ENCODE peak calls at places on chromosomes 6 and 20, in seven cellular contexts. E, C, O, U, N, M and L are unnamed samples.
A peak's percentile ranks its signal among the peaks of the same experiment; 100 is the strongest.

GRCh38 chr6:87102296-87102695 is 7.4 kb upstream of the CGA start:
- DNase-seq in U (no peak), E (no peak), O (no peak), C (no peak), M (no peak), N (no peak), L (no peak)

GRCh38 chr20:56995635-56996075 is 270.8 kb downstream of the BMP7 start:
- DNase-seq in M (no peak), O (peak; percentile 26), N (no peak), E (no peak), U (no peak), C (peak; percentile 23), L (peak; percentile 26)

GRCh38 chr6:158717341-158718328 is 67.8 kb downstream of the SYTL3 start:
- DNase-seq in U (no peak), M (no peak), E (no peak), N (no peak), C (no peak), O (peak; percentile 40), L (no peak)

GRCh38 chr20:2006452-2007381 is 12.9 kb upstream of the PDYN start:
- DNase-seq in N (peak; percentile 13), U (peak; percentile 36), E (peak; percentile 43), O (peak; percentile 52), C (peak; percentile 59), M (no peak), L (peak; percentile 58)

GRCh38 chr6:19312291-19312978 is 524.7 kb upstream of the ID4 start:
- DNase-seq in U (no peak), M (no peak), C (no peak), O (no peak), N (no peak), E (no peak), L (no peak)

GRCh38 chr20:9200620-9201019 is 131.7 kb downstream of the PLCB4 start:
- DNase-seq in O (no peak), E (no peak), N (no peak), M (no peak), C (peak; percentile 15), U (peak; percentile 87), L (no peak)

GRCh38 chr6:41373367-41373918 is 38.0 kb downstream of the NCR2 start:
- DNase-seq in C (no peak), U (no peak), M (no peak), N (no peak), O (no peak), E (no peak), L (no peak)

GRCh38 chr6:35370799-35371493 is 28.6 kb downstream of the PPARD start:
- DNase-seq in E (no peak), N (no peak), C (no peak), U (no peak), O (peak; percentile 14), M (no peak), L (no peak)